ENCODE peak calls at places on chromosomes 11 and 22, in five cellular contexts. Y is stimulated activated CD4-positive, alpha-beta T cell treated with anti-CD3 and anti-CD28 coated beads, Interleukin-1b, Interleukin-23, amount 100 ng/mL, for 24 hours; U is PC-3; W is body of pancreas; J is endothelial cell. N is an unnamed sample.
A peak's percentile ranks its signal among the peaks of the same experiment; 100 is the strongest.

GRCh38 chr11:111665779-111666178 is 63.5 kb downstream of the SIK2 start:
- DNase-seq in Y (no peak), U (peak; percentile 57), W (no peak), J (peak; percentile 59), N (peak; percentile 20)

GRCh38 chr22:28154856-28155255 is 235.8 kb upstream of the PITPNB start:
- DNase-seq in Y (no peak), U (no peak), W (no peak), J (no peak), N (no peak)

GRCh38 chr11:68934666-68935065 is 31.0 kb downstream of the IGHMBP2 start:
- DNase-seq in Y (no peak), U (no peak), W (no peak), J (no peak), N (no peak)

GRCh38 chr11:105588001-105588400 is 21.9 kb upstream of the GRIA4 start:
- DNase-seq in Y (no peak), U (peak; percentile 65), W (no peak), J (no peak), N (no peak)

GRCh38 chr11:76598426-76598839 is 72.1 kb downstream of the LRRC32 start:
- DNase-seq in Y (no peak), U (peak; percentile 59), W (no peak), J (peak; percentile 50), N (no peak)

GRCh38 chr11:65448418-65449196 is 26.0 kb downstream of the NEAT1 start:
- DNase-seq in Y (no peak), U (peak; percentile 2), W (no peak), J (no peak), N (no peak)

GRCh38 chr22:20777420-20778177 is 3.7 kb downstream of the SERPIND1 start:
- DNase-seq in Y (no peak), U (peak; percentile 94), W (no peak), J (no peak), N (peak; percentile 64)

GRCh38 chr22:50603511-50604255 is 3.1 kb downstream of the MAPK8IP2 start:
- DNase-seq in Y (no peak), U (no peak), W (no peak), J (no peak), N (no peak)

GRCh38 chr22:42684462-42685195 is 35.4 kb upstream of the CYB5R3 start:
- DNase-seq in Y (no peak), U (no peak), W (no peak), J (no peak), N (no peak)